ENCODE peak calls at places on chromosomes 12 and 14, in four cellular contexts. Q is epithelial cell of esophagus, H is substantia nigra, R is NCI-H2029. G is an unnamed sample.

GRCh38 chr14:100147181-100147631 is 12.2 kb downstream of the DEGS2 start:
- DNase-seq in Q (no peak), H (no peak), R (peak), G (no peak)

GRCh38 chr12:49369723-49370145 is 2.5 kb downstream of the SPATS2 start:
- DNase-seq in Q (peak), H (no peak), R (peak), G (no peak)

GRCh38 chr12:10363922-10364838 is 25.7 kb downstream of the KLRK1 start:
- DNase-seq in Q (peak), H (no peak), R (peak), G (peak)

GRCh38 chr12:97943359-97943758 is 480.8 kb downstream of the RMST start:
- DNase-seq in Q (no peak), H (no peak), R (no peak), G (peak)

GRCh38 chr14:68145539-68145938 is 326.0 kb downstream of the RAD51B start:
- DNase-seq in Q (no peak), H (no peak), R (no peak), G (no peak)

GRCh38 chr12:48080285-48080684 is 25.6 kb downstream of the SENP1 start:
- DNase-seq in Q (no peak), H (no peak), R (no peak), G (no peak)

GRCh38 chr12:109485201-109485600 is 7.8 kb downstream of the UBE3B start:
- DNase-seq in Q (no peak), H (no peak), R (no peak), G (no peak)

GRCh38 chr12:94207467-94208432 is 59.4 kb downstream of the PLXNC1 start:
- DNase-seq in Q (no peak), H (no peak), R (no peak), G (no peak)

GRCh38 chr12:50017047-50017446 is 8.2 kb downstream of the RACGAP1 start:
- DNase-seq in Q (peak), H (peak), R (peak), G (peak)

GRCh38 chr12:20527396-20528154 is 159.2 kb downstream of the PDE3A start:
- DNase-seq in Q (no peak), H (no peak), R (no peak), G (peak)

GRCh38 chr12:119940881-119941280 is 48.2 kb upstream of the BICDL1 start:
- DNase-seq in Q (peak), H (no peak), R (peak), G (peak)

GRCh38 chr14:61256826-61257468 is 24.2 kb downstream of the TMEM30B start:
- DNase-seq in Q (no peak), H (no peak), R (no peak), G (no peak)

GRCh38 chr12:26787125-26787495 is 45.9 kb downstream of the ITPR2 start:
- DNase-seq in Q (peak), H (no peak), R (no peak), G (peak)

GRCh38 chr12:22500100-22500499 is 44.2 kb downstream of the C2CD5 start:
- DNase-seq in Q (no peak), H (no peak), R (no peak), G (no peak)

GRCh38 chr12:542290-543113 is 82.8 kb downstream of the B4GALNT3 start:
- DNase-seq in Q (no peak), H (no peak), R (no peak), G (no peak)

GRCh38 chr12:55996201-55996714 is 818 bp upstream of the SUOX start:
- DNase-seq in Q (peak), H (peak), R (peak), G (peak)

GRCh38 chr12:115303751-115304309 is 619.9 kb upstream of the TBX3 start:
- DNase-seq in Q (no peak), H (no peak), R (no peak), G (no peak)

GRCh38 chr14:60723218-60724079 is 702 bp downstream of the SIX4 start:
- DNase-seq in Q (peak), H (no peak), R (peak), G (no peak)

GRCh38 chr12:56300644-56301464 is 724 bp upstream of the CS start:
- DNase-seq in Q (no peak), H (no peak), R (peak), G (no peak)

GRCh38 chr12:96448287-96448686 is 41.1 kb upstream of the CFAP54 start:
- DNase-seq in Q (peak), H (no peak), R (no peak), G (peak)

GRCh38 chr12:54431911-54432814 is 13.1 kb upstream of the ITGA5 start:
- DNase-seq in Q (peak), H (no peak), R (no peak), G (peak)

GRCh38 chr12:65756956-65757511 is 67.2 kb upstream of the HMGA2 start:
- DNase-seq in Q (no peak), H (no peak), R (no peak), G (peak)

GRCh38 chr14:89479802-89480201 is 62.8 kb upstream of the FOXN3 start:
- DNase-seq in Q (peak), H (no peak), R (no peak), G (peak)

GRCh38 chr12:663293-663871 is at the start of gene NINJ2:
- DNase-seq in Q (no peak), H (peak), R (no peak), G (no peak)

GRCh38 chr12:20125259-20125919 is 242.9 kb upstream of the PDE3A start:
- DNase-seq in Q (no peak), H (no peak), R (no peak), G (no peak)

GRCh38 chr12:98725481-98726247 is 80.6 kb downstream of the APAF1 start:
- DNase-seq in Q (peak), H (peak), R (no peak), G (peak)

GRCh38 chr14:79246200-79246599 is 965.1 kb downstream of the DIO2 start:
- DNase-seq in Q (no peak), H (no peak), R (no peak), G (no peak)

GRCh38 chr14:30998100-30998706 is 27.2 kb upstream of the AP4S1 start:
- DNase-seq in Q (peak), H (no peak), R (no peak), G (no peak)

GRCh38 chr14:91303091-91303923 is 58.8 kb upstream of the GPR68 start:
- DNase-seq in Q (peak), H (no peak), R (no peak), G (no peak)

GRCh38 chr12:6460751-6461371 is 9.0 kb downstream of the TAPBPL start:
- DNase-seq in Q (no peak), H (no peak), R (no peak), G (no peak)

GRCh38 chr12:5487971-5488955 is 56.4 kb downstream of the NTF3 start:
- DNase-seq in Q (no peak), H (no peak), R (no peak), G (no peak)

GRCh38 chr12:59084758-59085383 is 164.6 kb upstream of the LRIG3 start:
- DNase-seq in Q (no peak), H (no peak), R (no peak), G (no peak)

GRCh38 chr12:102958073-102958829 is 777 bp downstream of the ASCL1 start:
- DNase-seq in Q (peak), H (no peak), R (peak), G (no peak)

GRCh38 chr12:53292441-53292840 is 2.9 kb upstream of the PFDN5 start:
- DNase-seq in Q (no peak), H (no peak), R (peak), G (no peak)

GRCh38 chr12:57940052-57940914 is 1.1 kb upstream of the ATP23 start:
- DNase-seq in Q (peak), H (no peak), R (no peak), G (no peak)

GRCh38 chr14:41349289-41349910 is 257.3 kb upstream of the LRFN5 start:
- DNase-seq in Q (no peak), H (no peak), R (no peak), G (no peak)

GRCh38 chr12:116583284-116583683 is 24.1 kb downstream of the MAP1LC3B2 start:
- DNase-seq in Q (no peak), H (no peak), R (no peak), G (no peak)

GRCh38 chr12:52207895-52208294 is 16.1 kb upstream of the KRT80 start:
- DNase-seq in Q (peak), H (no peak), R (peak), G (no peak)